ENCODE peak calls at places on chromosomes 7 and 10, in seven cellular contexts. A, Q, F, O, L, Z and X are unnamed samples.
A peak's percentile ranks its signal among the peaks of the same experiment; 100 is the strongest.

GRCh38 chr10:851891-852290 is 79.6 kb downstream of the LARP4B start:
- DNase-seq in Z (no peak), L (no peak), A (no peak), F (no peak), Q (no peak), O (no peak), X (no peak)

GRCh38 chr7:74157605-74158004 is 16.6 kb upstream of the EIF4H start:
- DNase-seq in A (no peak), L (no peak), F (no peak), O (no peak), Z (no peak), Q (no peak), X (no peak)

GRCh38 chr10:110208614-110209398 is 1.4 kb downstream of the MXI1 start:
- DNase-seq in F (peak; percentile 67), O (no peak), Q (peak; percentile 27), L (no peak), Z (peak; percentile 48), A (peak; percentile 42), X (no peak)

GRCh38 chr10:89921422-89921821 is 220.0 kb downstream of the KIF20B start:
- DNase-seq in F (peak; percentile 13), Z (peak; percentile 80), A (peak; percentile 3), Q (peak; percentile 91), L (no peak), O (no peak), X (no peak)

GRCh38 chr10:28744021-28744420 is 66.7 kb downstream of the BAMBI start:
- DNase-seq in L (no peak), Z (no peak), Q (no peak), A (no peak), O (no peak), F (no peak), X (no peak)

GRCh38 chr10:97072851-97073665 is 112.7 kb downstream of the SLIT1 start:
- DNase-seq in L (peak; percentile 88), Q (peak; percentile 47), A (peak; percentile 64), Z (peak; percentile 73), F (peak; percentile 74), O (peak; percentile 78), X (peak; percentile 42)

GRCh38 chr7:51309361-51310130 is 7.1 kb downstream of the COBL start:
- DNase-seq in F (no peak), Q (no peak), L (no peak), A (no peak), Z (no peak), O (no peak), X (no peak)

GRCh38 chr10:1022413-1022812 is 3.2 kb downstream of the IDI2 start:
- DNase-seq in A (no peak), O (no peak), L (no peak), F (no peak), Q (no peak), Z (no peak), X (no peak)

GRCh38 chr10:79266543-79267312 is 80.5 kb upstream of the PPIF start:
- DNase-seq in L (no peak), A (peak; percentile 89), O (no peak), Q (peak; percentile 95), F (no peak), Z (peak; percentile 73), X (no peak)

GRCh38 chr7:84085147-84085546 is 109.4 kb downstream of the SEMA3A start:
- DNase-seq in Q (peak; percentile 72), F (peak; percentile 99), A (peak; percentile 57), Z (no peak), O (no peak), L (no peak), X (no peak)

GRCh38 chr10:30591249-30591670 is 38.3 kb downstream of the LYZL2 start:
- DNase-seq in L (peak; percentile 43), Z (peak; percentile 69), A (peak; percentile 39), F (peak; percentile 54), Q (peak; percentile 30), O (peak; percentile 34), X (peak; percentile 7)

GRCh38 chr7:25624837-25625236 is 396.6 kb upstream of the NPVF start:
- DNase-seq in O (no peak), Z (peak; percentile 21), A (no peak), Q (no peak), F (no peak), L (no peak), X (no peak)

GRCh38 chr10:43024524-43024923 is 52.3 kb upstream of the RET start:
- DNase-seq in Z (no peak), O (no peak), F (no peak), A (no peak), Q (no peak), L (no peak), X (no peak)

GRCh38 chr10:101843032-101843991 is at the start of gene KCNIP2:
- DNase-seq in Z (no peak), O (peak; percentile 63), L (peak; percentile 51), F (no peak), A (no peak), Q (no peak), X (peak; percentile 26)

GRCh38 chr7:135257790-135258189 is 24.2 kb downstream of the STRA8 start:
- DNase-seq in F (no peak), L (no peak), A (no peak), Z (no peak), O (no peak), Q (no peak), X (no peak)

GRCh38 chr7:137820156-137820555 is 26.6 kb downstream of the DGKI start:
- DNase-seq in F (no peak), L (no peak), O (no peak), Z (no peak), A (peak; percentile 2), Q (peak; percentile 60), X (no peak)

GRCh38 chr10:12376211-12376610 is 26.9 kb downstream of the CAMK1D start:
- DNase-seq in O (no peak), L (no peak), Q (no peak), A (no peak), F (no peak), Z (no peak), X (no peak)

GRCh38 chr10:75497997-75498797 is 66.8 kb downstream of the LRMDA start:
- DNase-seq in A (peak; percentile 8), Z (no peak), O (no peak), Q (peak; percentile 71), L (no peak), F (peak; percentile 98), X (no peak)

GRCh38 chr7:98864726-98865420 is 4.9 kb downstream of the TMEM130 start:
- DNase-seq in Q (no peak), L (no peak), F (no peak), Z (peak; percentile 32), A (no peak), O (no peak), X (no peak)

GRCh38 chr7:7110706-7111105 is 71.6 kb upstream of the C1GALT1 start:
- DNase-seq in A (no peak), Q (no peak), F (no peak), Z (no peak), O (no peak), L (no peak), X (no peak)

GRCh38 chr7:133419036-133419435 is 166.2 kb downstream of the EXOC4 start:
- DNase-seq in Z (no peak), O (no peak), F (no peak), L (no peak), A (no peak), Q (no peak), X (no peak)

GRCh38 chr7:6306471-6306870 is 34.0 kb upstream of the CYTH3 start:
- DNase-seq in Z (peak; percentile 98), L (no peak), F (peak; percentile 99), Q (peak; percentile 87), A (peak; percentile 76), O (no peak), X (no peak)

GRCh38 chr7:15747187-15748111 is 61.0 kb upstream of the MEOX2 start:
- DNase-seq in Q (peak; percentile 29), L (no peak), F (no peak), A (no peak), Z (no peak), O (no peak), X (no peak)

GRCh38 chr7:17963281-17963680 is 23.0 kb upstream of the SNX13 start:
- DNase-seq in Z (no peak), L (no peak), Q (no peak), F (no peak), A (no peak), O (no peak), X (no peak)

GRCh38 chr7:146510088-146510680 is 393.6 kb downstream of the CNTNAP2 start:
- DNase-seq in Z (no peak), Q (no peak), O (no peak), L (no peak), F (peak; percentile 2), A (no peak), X (peak; percentile 1)